ENCODE peak calls at places on chromosomes 6 and 20, in eight cellular contexts. Q, P, O, W, U, N, K and D are unnamed samples. For H4K20me1, the result is how much of the 10 kb centered on the place peaks cover.

GRCh38 chr20:6558361-6558760 is 209.1 kb upstream of the BMP2 start:
- DNase-seq in Q (no peak), P (no peak), O (no peak), W (no peak), U (no peak), N (no peak), K (no peak), D (no peak)

GRCh38 chr6:75748743-75749538 is at the start of gene MYO6:
- DNase-seq in Q (no peak), P (peak), O (peak), W (peak), U (peak), N (no peak), K (no peak), D (peak)

GRCh38 chr6:133704371-133704770 is 184.5 kb upstream of the TCF21 start:
- DNase-seq in Q (no peak), P (no peak), O (no peak), W (peak), U (peak), N (no peak), K (no peak), D (peak)

GRCh38 chr20:37516697-37517370 is 4.2 kb upstream of the NNAT start:
- DNase-seq in Q (no peak), P (no peak), O (no peak), W (peak), U (peak), N (no peak), K (no peak), D (peak)

GRCh38 chr6:56368484-56368883 is 121.1 kb upstream of the COL21A1 start:
- DNase-seq in Q (no peak), P (no peak), O (no peak), W (no peak), U (no peak), N (no peak), K (no peak), D (peak)

GRCh38 chr6:2073476-2073875 is 171.9 kb downstream of the GMDS start:
- DNase-seq in Q (no peak), P (no peak), O (no peak), W (no peak), U (no peak), N (no peak), K (no peak), D (no peak)

GRCh38 chr6:105804436-105804835 is 281.7 kb upstream of the PRDM1 start:
- DNase-seq in Q (no peak), P (peak), O (no peak), W (peak), U (no peak), N (peak), K (no peak), D (peak)

GRCh38 chr6:10420546-10421507 is 6.0 kb upstream of the TFAP2A start:
- DNase-seq in Q (no peak), P (no peak), O (no peak), W (no peak), U (peak), N (no peak), K (no peak), D (no peak)

GRCh38 chr6:114471450-114471849 is 128.6 kb upstream of the HS3ST5 start:
- DNase-seq in Q (no peak), P (no peak), O (no peak), W (no peak), U (no peak), N (no peak), K (no peak), D (no peak)

GRCh38 chr20:48523191-48523757 is 304.5 kb downstream of the PREX1 start:
- DNase-seq in Q (peak), P (peak), O (peak), W (peak), U (peak), N (no peak), K (peak), D (peak)

GRCh38 chr6:91081452-91082067 is 494.7 kb upstream of the MAP3K7 start:
- DNase-seq in Q (peak), P (no peak), O (peak), W (peak), U (peak), N (peak), K (no peak), D (peak)

GRCh38 chr6:157161912-157162311 is 161.4 kb downstream of the TMEM242 start:
- DNase-seq in Q (no peak), P (no peak), O (no peak), W (no peak), U (no peak), N (no peak), K (no peak), D (no peak)

GRCh38 chr6:167739721-167740475 is 86.8 kb upstream of the AFDN start:
- DNase-seq in Q (no peak), P (no peak), O (no peak), W (no peak), U (no peak), N (no peak), K (no peak), D (no peak)

GRCh38 chr20:37419774-37420542 is 74.0 kb downstream of the SRC start:
- DNase-seq in Q (no peak), P (no peak), O (no peak), W (no peak), U (no peak), N (no peak), K (no peak), D (no peak)

GRCh38 chr20:2112910-2113309 is 11.3 kb downstream of the STK35 start:
- DNase-seq in Q (no peak), P (no peak), O (no peak), W (no peak), U (no peak), N (no peak), K (no peak), D (no peak)

GRCh38 chr20:2114560-2114959 is 12.9 kb downstream of the STK35 start:
- DNase-seq in Q (no peak), P (no peak), O (no peak), W (no peak), U (no peak), N (no peak), K (no peak), D (no peak)

GRCh38 chr20:2114990-2115681 is 13.5 kb downstream of the STK35 start:
- DNase-seq in Q (no peak), P (peak), O (no peak), W (peak), U (no peak), N (no peak), K (no peak), D (no peak)

GRCh38 chr20:2116170-2116940 is 14.7 kb downstream of the STK35 start:
- DNase-seq in Q (no peak), P (no peak), O (no peak), W (no peak), U (no peak), N (no peak), K (no peak), D (no peak)

GRCh38 chr20:2114106-2114505 is 12.5 kb downstream of the STK35 start:
- DNase-seq in Q (no peak), P (no peak), O (no peak), W (no peak), U (no peak), N (no peak), K (no peak), D (no peak)
- TF ChIP-seq CTCF in Q (no peak), P (no peak), O (no peak), W (no peak), U (no peak), N (no peak), K (no peak), D (no peak)

GRCh38 chr20:17966432-17967312 is 1.9 kb downstream of the SNX5 start:
- DNase-seq in Q (no peak), P (no peak), O (no peak), W (peak), U (peak), N (no peak), K (peak), D (no peak)
- H4K20me1 ChIP-seq in Q (under half), P (half or more), O (under half), W (half or more), U (under half), N (under half), K (half or more), D (half or more)

DNA sequence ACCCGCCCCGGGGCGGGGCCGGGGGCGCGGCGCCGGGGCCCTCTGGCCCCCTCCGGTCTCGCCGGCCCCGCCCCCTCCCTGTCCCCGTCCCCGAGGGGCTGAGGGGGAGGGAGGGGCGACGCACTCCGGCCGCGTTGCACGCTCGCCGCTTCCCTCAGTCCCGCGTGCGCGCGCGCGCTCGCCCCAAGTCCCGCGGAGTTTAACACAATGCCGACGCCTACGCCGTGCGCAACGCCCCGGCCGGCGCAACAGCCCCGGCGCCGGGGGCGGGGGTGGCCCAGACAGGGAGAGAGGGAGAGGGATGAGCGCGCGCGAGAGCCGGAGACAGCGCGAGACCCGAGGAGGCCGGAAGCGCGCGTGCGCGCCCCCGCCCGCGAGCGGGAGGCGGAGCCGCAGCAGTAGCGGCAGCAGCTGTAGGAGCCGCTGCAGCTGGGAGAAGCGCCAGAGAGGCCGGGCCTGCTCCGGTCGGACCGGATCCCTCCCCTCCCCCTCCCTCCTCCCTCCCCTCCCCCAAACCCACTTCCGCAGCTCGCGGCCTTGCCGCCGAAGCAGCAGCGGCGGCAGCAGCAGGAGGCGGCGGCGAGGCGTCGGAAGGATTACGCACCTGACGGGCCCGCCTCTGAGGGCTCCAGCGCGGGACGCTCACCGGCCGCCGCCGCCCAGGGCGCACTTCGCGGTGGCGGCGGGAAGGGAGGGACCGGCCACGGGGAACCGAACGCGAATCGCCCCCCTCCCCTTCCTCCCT is 911 bp downstream of the ZBTB2 start:
- DNase-seq in Q (peak), P (peak), O (peak), W (peak), U (peak), N (peak), K (peak), D (peak)
- TF ChIP-seq CTCF in Q (no peak), P (no peak), O (no peak), W (peak), U (no peak), N (no peak), K (no peak), D (no peak)

GRCh38 chr20:507006-507758 is 36.4 kb downstream of the CSNK2A1 start:
- DNase-seq in Q (no peak), P (no peak), O (no peak), W (no peak), U (no peak), N (no peak), K (no peak), D (no peak)
- H4K20me1 ChIP-seq in Q (under half), P (half or more), O (under half), W (half or more), U (half or more), N (under half), K (half or more), D (half or more)

GRCh38 chr6:42459888-42460287 is 8.2 kb upstream of the TRERF1 start:
- DNase-seq in Q (no peak), P (no peak), O (no peak), W (no peak), U (no peak), N (no peak), K (no peak), D (no peak)
- TF ChIP-seq CTCF in Q (no peak), P (no peak), O (peak), W (no peak), U (no peak), N (no peak), K (no peak), D (no peak)

GRCh38 chr20:41041693-41042092 is 13.1 kb downstream of the TOP1 start:
- DNase-seq in Q (no peak), P (no peak), O (no peak), W (no peak), U (no peak), N (no peak), K (no peak), D (no peak)
- H4K20me1 ChIP-seq in Q (under half), P (under half), O (under half), W (half or more), U (under half), N (under half), K (half or more), D (half or more)

GRCh38 chr20:1800777-1801176 is 94.4 kb upstream of the SIRPA start:
- DNase-seq in Q (no peak), P (no peak), O (no peak), W (peak), U (no peak), N (no peak), K (no peak), D (peak)
- TF ChIP-seq CTCF in Q (peak), P (peak), O (peak), W (peak), U (peak), N (peak), K (peak), D (peak)

GRCh38 chr20:58898629-58899028 is 46.1 kb downstream of the GNAS start:
- DNase-seq in Q (no peak), P (no peak), O (no peak), W (no peak), U (no peak), N (no peak), K (no peak), D (no peak)
- H4K20me1 ChIP-seq in Q (under half), P (half or more), O (under half), W (half or more), U (half or more), N (under half), K (half or more), D (half or more)